ENCODE peak calls at places on chromosome 11, in seven cellular contexts. N, C, I, V, Z, T and R are unnamed samples.

GRCh38 chr11:111911563-111912401 is at the start of gene CRYAB:
- DNase-seq in N (peak; percentile 34), I (no peak), V (no peak), Z (no peak), T (peak; percentile 89), C (no peak), R (peak; percentile 52)

GRCh38 chr11:66510990-66511339 is 530 bp downstream of the BBS1 start:
- DNase-seq in N (peak; percentile 12), V (peak; percentile 21), C (no peak), I (no peak), T (no peak), Z (no peak), R (no peak)

GRCh38 chr11:87325490-87325872 is 287.7 kb downstream of the TMEM135 start:
- DNase-seq in V (no peak), N (no peak), I (no peak), C (no peak), Z (no peak), T (no peak), R (no peak)

GRCh38 chr11:86277741-86278140 is 24.3 kb upstream of the HIKESHI start:
- DNase-seq in T (no peak), C (no peak), V (no peak), I (no peak), Z (no peak), N (no peak), R (no peak)

GRCh38 chr11:108432783-108433182 is 34.5 kb downstream of the C11orf65 start:
- DNase-seq in C (no peak), I (no peak), V (no peak), Z (no peak), T (no peak), N (no peak), R (no peak)

GRCh38 chr11:134120921-134121526 is 52.2 kb downstream of the JAM3 start:
- DNase-seq in N (no peak), V (no peak), I (no peak), C (no peak), Z (no peak), T (peak; percentile 49), R (no peak)

GRCh38 chr11:11822946-11823345 is 18.8 kb upstream of the USP47 start:
- DNase-seq in N (no peak), C (no peak), V (no peak), T (no peak), Z (no peak), I (no peak), R (no peak)

GRCh38 chr11:122138759-122139594 is 23.0 kb upstream of the BLID start:
- DNase-seq in Z (no peak), V (no peak), I (no peak), N (no peak), T (no peak), C (no peak), R (no peak)

GRCh38 chr11:19674831-19675230 is 37.8 kb upstream of the NAV2 start:
- DNase-seq in V (no peak), N (no peak), I (no peak), C (no peak), Z (no peak), T (no peak), R (no peak)

GRCh38 chr11:121889168-121889567 is 226.8 kb downstream of the BLID start:
- DNase-seq in C (no peak), T (no peak), Z (no peak), V (no peak), N (no peak), I (no peak), R (no peak)

GRCh38 chr11:119676461-119677020 is 52.5 kb downstream of the NECTIN1 start:
- DNase-seq in I (no peak), C (no peak), V (no peak), N (no peak), T (no peak), Z (no peak), R (no peak)